ENCODE peak calls at places on chromosome 21, in six cellular contexts. P is PC-9, T is hepatocyte, A is Karpas-422, F is H9, N is neural progenitor cell. W is an unnamed sample.

GRCh38 chr21:39384674-39385298 is 35.9 kb upstream of the HMGN1 start:
- DNase-seq in P (no peak), T (no peak), A (no peak), F (no peak), N (no peak), W (no peak)

GRCh38 chr21:28228624-28228995 is 764.1 kb downstream of the LTN1 start:
- DNase-seq in P (no peak), T (no peak), A (no peak), F (no peak), N (no peak), W (no peak)

GRCh38 chr21:15088483-15088882 is 23.7 kb upstream of the NRIP1 start:
- DNase-seq in P (no peak), T (no peak), A (no peak), F (no peak), N (no peak), W (no peak)

GRCh38 chr21:32929633-32930038 is 96.1 kb upstream of the OLIG2 start:
- DNase-seq in P (no peak), T (no peak), A (no peak), F (no peak), N (no peak), W (no peak)

GRCh38 chr21:19508844-19509243 is 1105.3 kb upstream of the TMPRSS15 start:
- DNase-seq in P (no peak), T (no peak), A (no peak), F (no peak), N (no peak), W (no peak)

GRCh38 chr21:37811711-37812110 is 104.5 kb downstream of the KCNJ6 start:
- DNase-seq in P (no peak), T (no peak), A (peak; percentile 21), F (no peak), N (no peak), W (no peak)

GRCh38 chr21:27584266-27584665 is 617.4 kb upstream of the ADAMTS5 start:
- DNase-seq in P (no peak), T (no peak), A (no peak), F (no peak), N (no peak), W (no peak)

GRCh38 chr21:38477241-38477640 is 21.0 kb downstream of the ERG start:
- DNase-seq in P (no peak), T (no peak), A (no peak), F (no peak), N (no peak), W (no peak)

GRCh38 chr21:37146320-37147225 is 73.5 kb downstream of the TTC3 start:
- DNase-seq in P (no peak), T (no peak), A (no peak), F (no peak), N (no peak), W (no peak)

GRCh38 chr21:32687946-32688345 is 39.9 kb downstream of the SYNJ1 start:
- DNase-seq in P (no peak), T (no peak), A (peak; percentile 62), F (no peak), N (peak; percentile 16), W (peak; percentile 11)

GRCh38 chr21:39650306-39650705 is 37.6 kb downstream of the B3GALT5 start:
- DNase-seq in P (no peak), T (no peak), A (no peak), F (no peak), N (no peak), W (no peak)

GRCh38 chr21:16193758-16194606 is 464.2 kb downstream of the USP25 start:
- DNase-seq in P (no peak), T (peak; percentile 65), A (peak; percentile 77), F (peak; percentile 39), N (peak; percentile 81), W (peak; percentile 6)

GRCh38 chr21:39647476-39647875 is 34.7 kb downstream of the B3GALT5 start:
- DNase-seq in P (no peak), T (no peak), A (no peak), F (no peak), N (no peak), W (no peak)

GRCh38 chr21:35428489-35428888 is 379.4 kb upstream of the RUNX1 start:
- DNase-seq in P (no peak), T (no peak), A (no peak), F (no peak), N (peak; percentile 52), W (no peak)

GRCh38 chr21:37766104-37766503 is 150.2 kb downstream of the KCNJ6 start:
- DNase-seq in P (no peak), T (no peak), A (no peak), F (no peak), N (no peak), W (no peak)

GRCh38 chr21:16029065-16029464 is 299.3 kb downstream of the USP25 start:
- DNase-seq in P (no peak), T (no peak), A (no peak), F (no peak), N (no peak), W (no peak)

GRCh38 chr21:20083336-20083735 is 914.9 kb upstream of the NCAM2 start:
- DNase-seq in P (no peak), T (no peak), A (no peak), F (no peak), N (no peak), W (no peak)

GRCh38 chr21:37546949-37547614 is 180.5 kb downstream of the DYRK1A start:
- DNase-seq in P (no peak), T (no peak), A (no peak), F (no peak), N (no peak), W (no peak)

GRCh38 chr21:16863541-16863940 is 649.3 kb upstream of the CXADR start:
- DNase-seq in P (peak; percentile 39), T (no peak), A (no peak), F (no peak), N (no peak), W (no peak)

GRCh38 chr21:28554660-28555475 is 437.8 kb downstream of the LTN1 start:
- DNase-seq in P (no peak), T (peak; percentile 14), A (no peak), F (peak; percentile 41), N (peak; percentile 3), W (no peak)

GRCh38 chr21:37372127-37372731 is 5.7 kb downstream of the DYRK1A start:
- DNase-seq in P (no peak), T (no peak), A (no peak), F (no peak), N (no peak), W (no peak)

GRCh38 chr21:32653326-32653901 is 41.2 kb upstream of the CFAP298 start:
- DNase-seq in P (no peak), T (peak; percentile 43), A (peak; percentile 74), F (peak; percentile 35), N (peak; percentile 43), W (peak; percentile 37)

GRCh38 chr21:37484535-37485474 is 118.2 kb downstream of the DYRK1A start:
- DNase-seq in P (no peak), T (no peak), A (no peak), F (no peak), N (no peak), W (no peak)

GRCh38 chr21:21111309-21111920 is 113.2 kb downstream of the NCAM2 start:
- DNase-seq in P (no peak), T (no peak), A (no peak), F (no peak), N (peak; percentile 10), W (no peak)

GRCh38 chr21:26881504-26882228 is 36.5 kb upstream of the ADAMTS1 start:
- DNase-seq in P (no peak), T (no peak), A (peak; percentile 45), F (no peak), N (peak; percentile 17), W (peak; percentile 1)

GRCh38 chr21:17189963-17190362 is 322.9 kb upstream of the CXADR start:
- DNase-seq in P (no peak), T (no peak), A (no peak), F (no peak), N (no peak), W (no peak)

GRCh38 chr21:14530574-14530973 is 15.5 kb downstream of the SAMSN1 start:
- DNase-seq in P (no peak), T (no peak), A (no peak), F (no peak), N (no peak), W (no peak)

GRCh38 chr21:36188937-36189336 is 32.3 kb downstream of the DOP1B start:
- DNase-seq in P (no peak), T (no peak), A (no peak), F (no peak), N (no peak), W (no peak)

GRCh38 chr21:44399151-44399954 is 45.9 kb downstream of the TRPM2 start:
- DNase-seq in P (no peak), T (peak; percentile 2), A (no peak), F (peak; percentile 24), N (no peak), W (no peak)
- H3K79me2 ChIP-seq in P (no peaks in the 10 kb centered on the region), T (no peaks in the 10 kb centered on the region), A (no peaks in the 10 kb centered on the region), F (no peaks in the 10 kb centered on the region), N (no peaks in the 10 kb centered on the region), W (no peaks in the 10 kb centered on the region)

GRCh38 chr21:34075760-34076159 is 2.4 kb downstream of the MRPS6 start:
- DNase-seq in P (no peak), T (no peak), A (no peak), F (no peak), N (no peak), W (no peak)
- H3K79me2 ChIP-seq in P (peaks cover 65% of the 10 kb centered on the region), T (peaks cover 67% of the 10 kb centered on the region), A (peaks cover 65% of the 10 kb centered on the region), F (peaks cover 20% of the 10 kb centered on the region), N (peaks cover 69% of the 10 kb centered on the region), W (peaks cover 63% of the 10 kb centered on the region)

GRCh38 chr21:43731891-43732711 is 13.2 kb downstream of the PDXK start:
- DNase-seq in P (no peak), T (no peak), A (no peak), F (no peak), N (no peak), W (no peak)
- H3K79me2 ChIP-seq in P (peaks cover 86% of the 10 kb centered on the region), T (peaks cover 88% of the 10 kb centered on the region), A (peaks cover 68% of the 10 kb centered on the region), F (peaks cover 3% of the 10 kb centered on the region), N (peaks cover 24% of the 10 kb centered on the region), W (no peaks in the 10 kb centered on the region)

DNA sequence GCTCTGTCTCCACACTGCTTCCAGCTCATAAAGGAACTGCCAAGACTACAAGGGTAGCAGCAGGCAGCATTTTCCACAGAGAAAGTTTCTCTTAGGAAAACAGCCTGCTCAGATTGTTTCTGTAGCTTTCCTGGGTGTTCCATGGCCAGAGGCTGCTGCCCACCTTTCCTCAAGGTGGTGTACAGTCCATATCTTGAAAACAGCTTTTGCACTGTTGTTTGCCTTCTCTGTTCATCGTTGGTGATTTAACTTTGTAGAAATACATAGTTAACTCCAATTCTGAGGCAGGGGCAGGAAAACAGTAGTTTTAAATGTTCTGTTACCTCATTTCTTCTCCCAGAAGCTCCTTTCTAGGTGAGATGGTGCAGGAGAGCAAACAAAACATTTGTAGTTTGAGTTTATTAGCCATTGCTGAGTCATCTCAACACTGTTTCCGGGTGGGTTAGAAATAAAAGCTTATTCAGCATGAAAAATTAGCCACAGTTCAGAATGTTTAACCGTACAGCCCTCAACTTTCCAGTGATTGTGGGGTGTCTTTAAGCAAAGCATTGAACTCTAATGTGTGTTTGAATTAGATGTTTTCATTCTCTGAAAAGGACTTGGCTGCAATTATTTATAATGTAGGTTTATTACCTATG is 41.7 kb downstream of the DIP2A start:
- DNase-seq in P (peak; percentile 36), T (peak; percentile 13), A (peak; percentile 51), F (no peak), N (no peak), W (no peak)
- H3K79me2 ChIP-seq in P (no peaks in the 10 kb centered on the region), T (no peaks in the 10 kb centered on the region), A (peaks cover 3% of the 10 kb centered on the region), F (no peaks in the 10 kb centered on the region), N (no peaks in the 10 kb centered on the region), W (no peaks in the 10 kb centered on the region)

W was measured in OCI-LY7.